ENCODE peak calls at places on chromosomes 7 and 10, in five cellular contexts. N is heart right ventricle, I is neural crest cell, U is A673, L is fibroblast of lung. M is an unnamed sample.

GRCh38 chr7:131122394-131122793 is 205.3 kb upstream of the MKLN1 start:
- DNase-seq in N (no peak), I (no peak), U (no peak), L (no peak), M (no peak)

GRCh38 chr7:101128040-101128834 is 1.3 kb downstream of the SERPINE1 start:
- DNase-seq in N (no peak), I (no peak), U (no peak), L (no peak), M (no peak)

GRCh38 chr7:26813426-26813825 is 51.0 kb downstream of the SKAP2 start:
- DNase-seq in N (no peak), I (no peak), U (no peak), L (peak; percentile 77), M (peak; percentile 21)

GRCh38 chr7:44081266-44081748 is 1.0 kb downstream of the POLM start:
- DNase-seq in N (no peak), I (no peak), U (no peak), L (no peak), M (no peak)

GRCh38 chr10:58385784-58386112 is 538 bp downstream of the TFAM start:
- DNase-seq in N (peak; percentile 13), I (peak; percentile 20), U (peak; percentile 36), L (peak; percentile 29), M (peak; percentile 19)

GRCh38 chr10:72025400-72025799 is 61.2 kb downstream of the CHST3 start:
- DNase-seq in N (no peak), I (no peak), U (no peak), L (no peak), M (no peak)

GRCh38 chr7:71752171-71752935 is 620.4 kb downstream of the GALNT17 start:
- DNase-seq in N (peak; percentile 59), I (peak; percentile 88), U (peak; percentile 30), L (no peak), M (peak; percentile 85)

GRCh38 chr7:151793991-151794507 is 82.9 kb downstream of the PRKAG2 start:
- DNase-seq in N (no peak), I (no peak), U (no peak), L (no peak), M (no peak)

GRCh38 chr7:42588876-42589275 is 323.0 kb downstream of the C7orf25 start:
- DNase-seq in N (no peak), I (no peak), U (no peak), L (no peak), M (no peak)

GRCh38 chr10:33776419-33776818 is 442.0 kb upstream of the NRP1 start:
- DNase-seq in N (no peak), I (no peak), U (no peak), L (no peak), M (no peak)

GRCh38 chr10:129548534-129549130 is 81.6 kb downstream of the MGMT start:
- DNase-seq in N (no peak), I (no peak), U (no peak), L (no peak), M (no peak)

GRCh38 chr10:8386781-8387180 is 332.3 kb downstream of the GATA3 start:
- DNase-seq in N (no peak), I (no peak), U (no peak), L (no peak), M (no peak)

GRCh38 chr7:48742046-48742445 is 182.3 kb upstream of the CDC14C start:
- DNase-seq in N (no peak), I (no peak), U (peak; percentile 10), L (no peak), M (no peak)

GRCh38 chr7:97219237-97219636 is 101.7 kb downstream of the SDHAF3 start:
- DNase-seq in N (no peak), I (no peak), U (no peak), L (no peak), M (no peak)

GRCh38 chr7:34036069-34036920 is 131.0 kb downstream of the BMPER start:
- DNase-seq in N (peak; percentile 9), I (no peak), U (peak; percentile 87), L (peak; percentile 66), M (no peak)

GRCh38 chr10:4241724-4242345 is 456.8 kb upstream of the KLF6 start:
- DNase-seq in N (no peak), I (peak; percentile 18), U (peak; percentile 74), L (peak; percentile 100), M (peak; percentile 52)

GRCh38 chr10:11639861-11640764 is 28.7 kb upstream of the USP6NL start:
- DNase-seq in N (no peak), I (no peak), U (no peak), L (no peak), M (no peak)

GRCh38 chr7:29017666-29018065 is 59.5 kb upstream of the TRIL start:
- DNase-seq in N (no peak), I (no peak), U (peak; percentile 60), L (peak; percentile 75), M (no peak)

GRCh38 chr7:96236198-96237039 is 85.5 kb downstream of the SLC25A13 start:
- DNase-seq in N (no peak), I (no peak), U (peak; percentile 88), L (peak; percentile 94), M (no peak)

GRCh38 chr7:44466300-44467216 is 23.9 kb downstream of the NUDCD3 start:
- DNase-seq in N (no peak), I (no peak), U (no peak), L (peak; percentile 48), M (no peak)

GRCh38 chr7:16644624-16644986 is 949 bp downstream of the ANKMY2 start:
- DNase-seq in N (peak; percentile 56), I (peak; percentile 13), U (peak; percentile 79), L (peak; percentile 58), M (peak; percentile 24)

GRCh38 chr7:77867208-77867915 is 68.8 kb downstream of the PHTF2 start:
- DNase-seq in N (no peak), I (no peak), U (no peak), L (peak; percentile 71), M (no peak)

GRCh38 chr10:89274928-89275327 is 23.4 kb upstream of the LIPA start:
- DNase-seq in N (no peak), I (no peak), U (no peak), L (peak; percentile 71), M (no peak)

GRCh38 chr7:134737561-134738353 is 41.7 kb upstream of the CALD1 start:
- DNase-seq in N (no peak), I (no peak), U (peak; percentile 37), L (peak; percentile 98), M (no peak)

GRCh38 chr7:51311166-51311565 is 5.4 kb downstream of the COBL start:
- DNase-seq in N (no peak), I (no peak), U (no peak), L (no peak), M (no peak)

GRCh38 chr7:51666751-51667150 is 350.1 kb upstream of the COBL start:
- DNase-seq in N (no peak), I (no peak), U (no peak), L (no peak), M (no peak)

GRCh38 chr7:18315241-18315640 is 180.3 kb upstream of the HDAC9 start:
- DNase-seq in N (no peak), I (no peak), U (no peak), L (no peak), M (no peak)

GRCh38 chr7:18317956-18318355 is 177.6 kb upstream of the HDAC9 start:
- DNase-seq in N (no peak), I (no peak), U (no peak), L (no peak), M (no peak)

GRCh38 chr7:18320422-18320821 is 175.1 kb upstream of the HDAC9 start:
- DNase-seq in N (no peak), I (no peak), U (no peak), L (peak; percentile 4), M (no peak)

DNA sequence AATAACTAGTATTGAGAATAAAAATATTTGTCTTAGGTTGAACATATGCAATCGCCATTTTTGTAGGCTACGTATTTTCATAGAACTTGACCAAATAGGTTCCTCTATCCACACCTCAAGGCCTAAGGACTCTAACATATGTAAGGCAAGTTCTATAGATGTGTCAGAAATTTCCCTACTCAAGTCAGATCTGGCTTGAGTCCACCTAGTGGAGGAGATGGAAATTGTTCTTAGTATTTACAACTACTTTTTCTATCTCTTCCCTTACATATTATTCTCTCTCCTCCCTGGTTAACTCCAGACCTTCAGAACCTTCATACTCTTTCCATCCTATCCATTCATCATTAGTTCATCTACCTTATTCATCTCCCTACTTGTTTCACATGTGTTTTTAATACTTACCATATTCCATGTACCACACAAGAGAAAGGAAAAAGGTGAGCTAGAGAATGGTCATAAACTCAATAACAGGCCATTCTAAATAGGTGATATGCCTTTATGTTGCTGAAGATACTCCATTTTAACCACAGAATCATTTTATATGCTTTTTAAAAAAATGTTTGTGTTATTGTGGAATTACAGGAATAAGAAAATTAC is 174.5 kb upstream of the HDAC9 start:
- DNase-seq in N (no peak), I (no peak), U (peak; percentile 66), L (peak; percentile 43), M (no peak)
- TF ChIP-seq CTCF in N (peak; percentile 25), I (peak; percentile 74), U (peak; percentile 67), L (peak; percentile 54), M (peak; percentile 75)

GRCh38 chr10:108911814-108912541 is 1011.3 kb downstream of the XPNPEP1 start:
- DNase-seq in N (peak; percentile 25), I (peak; percentile 71), U (peak; percentile 85), L (peak; percentile 75), M (peak; percentile 63)
- TF ChIP-seq CTCF in N (no peak), I (peak; percentile 69), U (peak; percentile 86), L (peak; percentile 49), M (peak; percentile 21)

GRCh38 chr7:117873056-117873932 is at the start of gene CTTNBP2:
- DNase-seq in N (peak; percentile 57), I (peak; percentile 51), U (peak; percentile 65), L (peak; percentile 62), M (peak; percentile 68)
- TF ChIP-seq CTCF in N (no peak), I (no peak), U (peak; percentile 16), L (peak; percentile 22), M (no peak)

GRCh38 chr10:68901106-68901927 is at the start of gene DDX50:
- DNase-seq in N (peak; percentile 93), I (peak; percentile 91), U (peak; percentile 100), L (peak; percentile 99), M (peak; percentile 93)
- TF ChIP-seq CTCF in N (no peak), I (peak; percentile 41), U (no peak), L (no peak), M (peak; percentile 16)

DNA sequence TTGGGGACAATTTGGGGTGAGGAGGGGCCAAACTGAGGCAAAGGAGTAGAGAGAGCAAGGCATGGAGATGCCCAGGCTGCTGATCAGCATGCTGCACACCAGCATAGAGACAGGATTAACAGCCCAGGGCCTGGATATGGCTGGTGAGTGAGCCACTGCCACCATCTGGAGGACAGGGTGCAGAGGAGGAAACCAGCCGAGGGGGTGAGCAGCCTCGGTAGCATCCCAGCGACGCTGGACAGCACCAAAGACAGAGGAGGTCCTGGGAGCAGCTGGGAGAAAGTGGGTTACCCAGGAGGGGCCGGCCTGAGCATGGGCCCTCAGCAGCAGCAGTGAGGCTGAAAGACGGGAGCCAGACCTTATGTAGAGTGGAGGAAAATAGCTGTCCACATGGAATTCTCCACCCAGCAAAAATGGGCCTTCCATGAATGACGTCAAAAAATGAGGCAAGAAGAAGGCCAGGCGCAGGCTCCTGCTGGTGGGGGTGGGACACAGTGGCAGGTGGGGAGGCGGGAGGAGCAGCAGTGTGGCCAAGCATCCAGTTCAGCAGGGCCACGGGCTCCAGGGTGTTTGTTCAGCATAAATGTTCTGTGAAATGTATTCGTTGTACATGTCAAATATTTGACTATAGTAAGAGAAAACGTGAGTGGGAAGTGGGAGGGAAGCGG is 16.7 kb downstream of the RET start:
- DNase-seq in N (no peak), I (no peak), U (peak; percentile 79), L (no peak), M (no peak)
- TF ChIP-seq CTCF in N (no peak), I (no peak), U (peak; percentile 51), L (no peak), M (no peak)